ENCODE peak calls at places on chromosomes 3 and 15, in four cellular contexts. One of them, this sample, is unnamed.

GRCh38 chr15:47801522-47801921 is 84.2 kb downstream of the SEMA6D start:
- DNase-seq in H9: no peak
- DNase-seq in IMR-90: no peak
- DNase-seq in tibial nerve: no peak
- DNase-seq in this sample: no peak

GRCh38 chr3:122356402-122356801 is 26.6 kb downstream of the MIX23 start:
- DNase-seq in H9: peak; percentile 46
- DNase-seq in tibial nerve: no peak
- DNase-seq in IMR-90: peak; percentile 54
- DNase-seq in this sample: peak; percentile 5

GRCh38 chr3:122357828-122358617 is 25.0 kb downstream of the MIX23 start:
- DNase-seq in H9: no peak
- DNase-seq in tibial nerve: no peak
- DNase-seq in IMR-90: peak; percentile 1
- DNase-seq in this sample: no peak

GRCh38 chr3:160401301-160402095 is 2.0 kb downstream of the SMC4 start:
- DNase-seq in H9: no peak
- DNase-seq in tibial nerve: no peak
- DNase-seq in IMR-90: peak; percentile 88
- DNase-seq in this sample: no peak

GRCh38 chr15:100196326-100197058 is 145.3 kb downstream of the ADAMTS17 start:
- DNase-seq in H9: no peak
- DNase-seq in tibial nerve: no peak
- DNase-seq in IMR-90: no peak
- DNase-seq in this sample: no peak

GRCh38 chr15:36469567-36469966 is 109.9 kb upstream of the CDIN1 start:
- DNase-seq in tibial nerve: no peak
- DNase-seq in IMR-90: peak; percentile 73
- DNase-seq in H9: no peak
- DNase-seq in this sample: no peak

GRCh38 chr3:159604151-159604581 is 384.5 kb upstream of the IL12A start:
- DNase-seq in tibial nerve: no peak
- DNase-seq in H9: no peak
- DNase-seq in IMR-90: peak; percentile 68
- DNase-seq in this sample: no peak

GRCh38 chr3:128577711-128578110 is 72.9 kb downstream of the RPN1 start:
- DNase-seq in H9: no peak
- DNase-seq in IMR-90: no peak
- DNase-seq in tibial nerve: no peak
- DNase-seq in this sample: no peak

GRCh38 chr3:68017069-68017468 is 362.7 kb upstream of the SUCLG2 start:
- DNase-seq in IMR-90: no peak
- DNase-seq in H9: no peak
- DNase-seq in tibial nerve: no peak
- DNase-seq in this sample: no peak

DNA sequence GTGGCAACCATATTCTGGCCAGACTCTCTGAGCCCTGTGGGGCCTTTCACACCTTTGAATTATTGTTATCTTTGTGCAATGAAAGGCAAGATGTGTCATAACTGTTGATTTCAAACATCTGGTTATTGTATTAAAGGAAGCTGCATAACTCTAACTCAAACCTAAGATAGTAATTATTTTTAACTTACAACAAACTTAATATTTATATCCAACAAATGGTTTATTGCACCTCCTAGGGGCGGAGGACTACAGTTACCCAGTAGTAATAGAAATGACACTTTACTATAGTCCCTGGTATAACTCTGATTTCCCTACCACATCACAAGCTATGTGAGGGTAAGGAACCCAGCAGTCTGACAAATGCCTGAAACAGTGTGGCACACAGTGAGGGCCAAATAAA is 363.9 kb upstream of the SUCLG2 start:
- DNase-seq in H9: no peak
- DNase-seq in tibial nerve: no peak
- DNase-seq in IMR-90: no peak
- DNase-seq in this sample: no peak
- TF ChIP-seq CTCF in H9: peak; percentile 48
- TF ChIP-seq CTCF in tibial nerve: no peak
- TF ChIP-seq CTCF in IMR-90: peak; percentile 8
- TF ChIP-seq CTCF in this sample: no peak

GRCh38 chr15:43273243-43273642 is 6.5 kb upstream of the TGM5 start:
- DNase-seq in IMR-90: no peak
- DNase-seq in H9: no peak
- DNase-seq in tibial nerve: no peak
- DNase-seq in this sample: no peak
- H3K27me3 ChIP-seq in IMR-90: peaks cover 53% of the 10 kb centered on the region
- H3K27me3 ChIP-seq in H9: no peaks in the 10 kb centered on the region
- H3K27me3 ChIP-seq in tibial nerve: peaks cover 24% of the 10 kb centered on the region
- H3K27me3 ChIP-seq in this sample: no peaks in the 10 kb centered on the region

GRCh38 chr3:148727242-148727641 is 29.5 kb downstream of the AGTR1 start:
- DNase-seq in IMR-90: no peak
- DNase-seq in tibial nerve: no peak
- DNase-seq in H9: peak; percentile 68
- DNase-seq in this sample: no peak
- TF ChIP-seq CTCF in IMR-90: peak; percentile 22
- TF ChIP-seq CTCF in tibial nerve: no peak
- TF ChIP-seq CTCF in H9: peak; percentile 81
- TF ChIP-seq CTCF in this sample: no peak

GRCh38 chr15:65376767-65377104 is 1.1 kb downstream of the IGDCC3 start:
- DNase-seq in H9: peak; percentile 52
- DNase-seq in IMR-90: no peak
- DNase-seq in tibial nerve: no peak
- DNase-seq in this sample: no peak

GRCh38 chr15:65374831-65375401 is 2.9 kb downstream of the IGDCC3 start:
- DNase-seq in H9: peak; percentile 24
- DNase-seq in tibial nerve: no peak
- DNase-seq in IMR-90: peak; percentile 31
- DNase-seq in this sample: no peak

GRCh38 chr15:65375871-65376552 is 1.8 kb downstream of the IGDCC3 start:
- DNase-seq in tibial nerve: no peak
- DNase-seq in IMR-90: no peak
- DNase-seq in H9: peak; percentile 33
- DNase-seq in this sample: no peak

GRCh38 chr15:65377976-65378366 is at the start of gene IGDCC3:
- DNase-seq in IMR-90: no peak
- DNase-seq in H9: peak; percentile 84
- DNase-seq in tibial nerve: no peak
- DNase-seq in this sample: no peak

GRCh38 chr15:65377105-65377975 is 462 bp downstream of the IGDCC3 start:
- DNase-seq in IMR-90: no peak
- DNase-seq in H9: peak; percentile 58
- DNase-seq in tibial nerve: no peak
- DNase-seq in this sample: no peak
- H3K27me3 ChIP-seq in IMR-90: peaks cover 61% of the 10 kb centered on the region
- H3K27me3 ChIP-seq in H9: no peaks in the 10 kb centered on the region
- H3K27me3 ChIP-seq in tibial nerve: peaks cover 50% of the 10 kb centered on the region
- H3K27me3 ChIP-seq in this sample: peaks cover 57% of the 10 kb centered on the region

DNA sequence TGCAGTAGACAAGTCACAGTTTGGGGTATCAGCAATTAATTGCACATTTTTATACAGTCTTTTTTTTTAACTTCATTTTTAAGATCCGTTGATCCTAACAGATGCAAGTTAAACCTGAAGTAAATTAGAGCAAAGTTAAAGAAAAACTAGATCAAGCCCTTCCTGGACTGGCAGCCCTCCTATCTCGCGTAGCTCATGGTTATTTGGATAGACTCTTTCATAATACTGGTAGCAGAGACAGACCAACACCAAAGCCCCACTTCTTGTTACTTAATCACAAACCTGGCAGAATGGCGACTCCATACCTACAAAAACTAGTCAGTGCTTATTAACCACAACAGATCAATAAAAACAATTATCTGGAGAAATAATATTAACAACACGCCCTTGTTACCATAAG is 26.8 kb downstream of the SOX2 start:
- DNase-seq in IMR-90: no peak
- DNase-seq in tibial nerve: no peak
- DNase-seq in H9: no peak
- DNase-seq in this sample: no peak
- TF ChIP-seq CTCF in IMR-90: no peak
- TF ChIP-seq CTCF in tibial nerve: no peak
- TF ChIP-seq CTCF in H9: no peak
- TF ChIP-seq CTCF in this sample: no peak

GRCh38 chr15:73373221-73373620 is 4.5 kb upstream of the HCN4 start:
- DNase-seq in IMR-90: no peak
- DNase-seq in H9: no peak
- DNase-seq in tibial nerve: no peak
- DNase-seq in this sample: no peak
- H3K27me3 ChIP-seq in IMR-90: peaks cover 69% of the 10 kb centered on the region
- H3K27me3 ChIP-seq in H9: no peaks in the 10 kb centered on the region
- H3K27me3 ChIP-seq in tibial nerve: peaks cover 41% of the 10 kb centered on the region
- H3K27me3 ChIP-seq in this sample: peaks cover 32% of the 10 kb centered on the region

GRCh38 chr3:184746131-184747120 is 34.6 kb upstream of the MAGEF1 start:
- DNase-seq in H9: no peak
- DNase-seq in tibial nerve: no peak
- DNase-seq in IMR-90: no peak
- DNase-seq in this sample: no peak

GRCh38 chr3:184742676-184743135 is 30.8 kb upstream of the MAGEF1 start:
- DNase-seq in IMR-90: no peak
- DNase-seq in H9: no peak
- DNase-seq in tibial nerve: no peak
- DNase-seq in this sample: no peak

GRCh38 chr3:184748219-184749135 is 36.6 kb upstream of the MAGEF1 start:
- DNase-seq in H9: peak; percentile 62
- DNase-seq in tibial nerve: no peak
- DNase-seq in IMR-90: peak; percentile 68
- DNase-seq in this sample: no peak

GRCh38 chr3:184743248-184743647 is 31.4 kb upstream of the MAGEF1 start:
- DNase-seq in tibial nerve: no peak
- DNase-seq in H9: no peak
- DNase-seq in IMR-90: no peak
- DNase-seq in this sample: no peak

GRCh38 chr3:184745526-184745925 is 33.7 kb upstream of the MAGEF1 start:
- DNase-seq in tibial nerve: no peak
- DNase-seq in H9: no peak
- DNase-seq in IMR-90: no peak
- DNase-seq in this sample: no peak
- TF ChIP-seq CTCF in tibial nerve: no peak
- TF ChIP-seq CTCF in H9: no peak
- TF ChIP-seq CTCF in IMR-90: no peak
- TF ChIP-seq CTCF in this sample: no peak

GRCh38 chr15:101210058-101210457 is 41.8 kb downstream of the CHSY1 start:
- DNase-seq in H9: no peak
- DNase-seq in IMR-90: no peak
- DNase-seq in tibial nerve: no peak
- DNase-seq in this sample: no peak

GRCh38 chr15:101207867-101208288 is 44.0 kb downstream of the CHSY1 start:
- DNase-seq in H9: no peak
- DNase-seq in tibial nerve: no peak
- DNase-seq in IMR-90: peak; percentile 86
- DNase-seq in this sample: no peak

GRCh38 chr15:101209285-101209821 is 42.5 kb downstream of the CHSY1 start:
- DNase-seq in tibial nerve: no peak
- DNase-seq in IMR-90: no peak
- DNase-seq in H9: no peak
- DNase-seq in this sample: no peak

GRCh38 chr15:101211897-101212296 is 40.0 kb downstream of the CHSY1 start:
- DNase-seq in tibial nerve: no peak
- DNase-seq in IMR-90: no peak
- DNase-seq in H9: no peak
- DNase-seq in this sample: no peak

GRCh38 chr15:101210466-101210865 is 41.4 kb downstream of the CHSY1 start:
- DNase-seq in IMR-90: peak; percentile 29
- DNase-seq in H9: no peak
- DNase-seq in tibial nerve: no peak
- DNase-seq in this sample: no peak
- H3K27me3 ChIP-seq in IMR-90: no peaks in the 10 kb centered on the region
- H3K27me3 ChIP-seq in H9: no peaks in the 10 kb centered on the region
- H3K27me3 ChIP-seq in tibial nerve: no peaks in the 10 kb centered on the region
- H3K27me3 ChIP-seq in this sample: no peaks in the 10 kb centered on the region

GRCh38 chr3:13480340-13481318 is 523 bp downstream of the HDAC11 start:
- DNase-seq in H9: peak; percentile 63
- DNase-seq in IMR-90: peak; percentile 10
- DNase-seq in tibial nerve: no peak
- DNase-seq in this sample: peak; percentile 41

GRCh38 chr3:13479332-13479581 is 849 bp upstream of the HDAC11 start:
- DNase-seq in tibial nerve: no peak
- DNase-seq in IMR-90: no peak
- DNase-seq in H9: no peak
- DNase-seq in this sample: peak; percentile 50

GRCh38 chr3:13477946-13478345 is 2.2 kb upstream of the HDAC11 start:
- DNase-seq in H9: no peak
- DNase-seq in IMR-90: no peak
- DNase-seq in tibial nerve: no peak
- DNase-seq in this sample: no peak

GRCh38 chr3:13482106-13482690 is 2.1 kb downstream of the HDAC11 start:
- DNase-seq in IMR-90: no peak
- DNase-seq in tibial nerve: no peak
- DNase-seq in H9: no peak
- DNase-seq in this sample: no peak

GRCh38 chr3:13479582-13480339 is at the start of gene HDAC11:
- DNase-seq in IMR-90: peak; percentile 95
- DNase-seq in tibial nerve: peak; percentile 97
- DNase-seq in H9: peak; percentile 99
- DNase-seq in this sample: peak; percentile 97
- TF ChIP-seq CTCF in IMR-90: peak; percentile 18
- TF ChIP-seq CTCF in tibial nerve: peak; percentile 62
- TF ChIP-seq CTCF in H9: no peak
- TF ChIP-seq CTCF in this sample: no peak

GRCh38 chr3:194779729-194780224 is 94.1 kb downstream of the FAM43A start:
- DNase-seq in IMR-90: no peak
- DNase-seq in tibial nerve: no peak
- DNase-seq in H9: no peak
- DNase-seq in this sample: no peak
- H3K27me3 ChIP-seq in IMR-90: peaks cover 35% of the 10 kb centered on the region
- H3K27me3 ChIP-seq in tibial nerve: no peaks in the 10 kb centered on the region
- H3K27me3 ChIP-seq in H9: no peaks in the 10 kb centered on the region
- H3K27me3 ChIP-seq in this sample: no peaks in the 10 kb centered on the region